ENCODE peak calls at places on chromosomes 11 and 22, in eight cellular contexts. J is DMS 273 treated with DMSO at 0.1 percent for 48 hours; G is tibial nerve; L is islet precursor cell; P is adrenal gland; Q is stimulated activated CD4-positive, alpha-beta T cell treated with anti-CD3 and anti-CD28 coated beads, TNF-alpha, amount 100 ng/mL, for 48 hours; U is ovary; S is NB4. Y is an unnamed sample.

GRCh38 chr22:23396362-23397007 is 183.6 kb downstream of the IGLL1 start:
- DNase-seq in J (no peak), L (no peak), S (no peak), P (no peak), U (no peak), G (no peak), Q (no peak), Y (no peak)

GRCh38 chr22:21051145-21051835 is 5.5 kb downstream of the LRRC74B start:
- DNase-seq in G (no peak), P (no peak), U (no peak), L (no peak), S (no peak), Q (no peak), J (peak), Y (no peak)

GRCh38 chr11:87038235-87038960 is 664 bp downstream of the TMEM135 start:
- DNase-seq in U (no peak), Q (no peak), G (no peak), S (peak), P (no peak), J (no peak), L (no peak), Y (no peak)

GRCh38 chr11:19327280-19327679 is 86.5 kb upstream of the E2F8 start:
- DNase-seq in S (no peak), G (no peak), Q (no peak), J (no peak), L (no peak), P (no peak), U (no peak), Y (no peak)

GRCh38 chr11:83033972-83034672 is 37.6 kb downstream of the RAB30 start:
- DNase-seq in P (peak), J (peak), G (peak), U (peak), Q (no peak), S (no peak), L (peak), Y (no peak)

GRCh38 chr11:61652135-61652534 is 28.1 kb upstream of the DAGLA start:
- DNase-seq in Q (no peak), J (no peak), U (no peak), S (no peak), P (no peak), L (no peak), G (no peak), Y (no peak)

GRCh38 chr11:77174559-77174958 is 46.5 kb downstream of the MYO7A start:
- DNase-seq in J (no peak), P (peak), U (no peak), G (no peak), L (no peak), Q (no peak), S (no peak), Y (peak)

GRCh38 chr11:2314525-2315394 is 12.9 kb downstream of the TSPAN32 start:
- DNase-seq in S (peak), Q (no peak), U (peak), P (peak), L (no peak), G (peak), J (peak), Y (peak)

GRCh38 chr22:22870577-22871398 is 16.8 kb upstream of the IGLL5 start:
- DNase-seq in G (no peak), J (no peak), P (peak), U (no peak), S (peak), Q (no peak), L (peak), Y (no peak)

GRCh38 chr11:133082851-133083488 is 449.3 kb downstream of the OPCML start:
- DNase-seq in J (no peak), P (peak), Q (peak), U (no peak), L (peak), S (peak), G (peak), Y (peak)

GRCh38 chr11:118295834-118296454 is 8.6 kb upstream of the CD3E start:
- DNase-seq in L (peak), Q (no peak), P (no peak), S (peak), U (no peak), J (no peak), G (no peak), Y (no peak)

GRCh38 chr22:38868886-38869381 is 3.1 kb downstream of the CBX6 start:
- DNase-seq in P (peak), S (peak), J (no peak), U (peak), Q (peak), L (peak), G (peak), Y (peak)

GRCh38 chr11:119479685-119480275 is 56.8 kb upstream of the THY1 start:
- DNase-seq in L (peak), G (no peak), P (peak), S (peak), U (no peak), Q (no peak), J (no peak), Y (no peak)

Y was measured in NCI-H1092.